ENCODE peak calls at places on chromosome 22, in five cellular contexts. U is stimulated activated CD4-positive, alpha-beta T cell treated with anti-CD3 and anti-CD28 coated beads, Interleukin-12 subunit alpha, Interleukin-12 subunit beta, amount 100 ng/mL, for 48 hours; E is ELR; V is GM19239; I is HEK293T. Y is an unnamed sample.

GRCh38 chr22:25751174-25751581 is 9.2 kb downstream of the MYO18B start:
- DNase-seq in I (no peak), U (no peak), E (no peak), V (no peak), Y (no peak)

GRCh38 chr22:42581762-42582716 is 28.3 kb downstream of the SERHL2 start:
- DNase-seq in V (peak; percentile 67), I (peak; percentile 79), E (peak; percentile 84), U (peak; percentile 78), Y (peak; percentile 75)

GRCh38 chr22:33438273-33438672 is 380.1 kb upstream of the SYN3 start:
- DNase-seq in E (peak; percentile 0), V (no peak), I (no peak), U (no peak), Y (no peak)

GRCh38 chr22:46851941-46852340 is 89.5 kb downstream of the TBC1D22A start:
- DNase-seq in E (no peak), I (no peak), V (no peak), U (no peak), Y (no peak)

GRCh38 chr22:37334461-37334858 is 52.2 kb downstream of the CYTH4 start:
- DNase-seq in E (no peak), I (no peak), V (no peak), U (no peak), Y (no peak)

GRCh38 chr22:25508161-25508560 is 56.3 kb upstream of the GRK3 start:
- DNase-seq in V (no peak), E (no peak), U (no peak), I (no peak), Y (no peak)

GRCh38 chr22:31496735-31497146 is 405 bp downstream of the SFI1 start:
- DNase-seq in E (peak; percentile 55), U (no peak), I (peak; percentile 46), V (no peak), Y (no peak)

GRCh38 chr22:29156507-29156906 is 49.2 kb upstream of the EMID1 start:
- DNase-seq in V (no peak), E (peak; percentile 30), U (no peak), I (no peak), Y (no peak)

GRCh38 chr22:29121124-29121523 is 48.3 kb downstream of the KREMEN1 start:
- DNase-seq in V (no peak), E (no peak), I (no peak), U (no peak), Y (no peak)

GRCh38 chr22:29458551-29458950 is 20.2 kb downstream of the RFPL1 start:
- DNase-seq in I (no peak), V (no peak), E (no peak), U (no peak), Y (no peak)

GRCh38 chr22:20160041-20160440 is 9.2 kb upstream of the CCDC188 start:
- DNase-seq in U (no peak), I (no peak), E (no peak), V (no peak), Y (no peak)

GRCh38 chr22:42892571-42893316 is 35.7 kb upstream of the ARFGAP3 start:
- DNase-seq in U (no peak), I (no peak), E (no peak), V (peak; percentile 36), Y (no peak)

GRCh38 chr22:41979423-41980250 is 10.4 kb downstream of the SEPTIN3 start:
- DNase-seq in I (no peak), U (no peak), V (no peak), E (no peak), Y (no peak)

GRCh38 chr22:28369849-28370248 is 309.8 kb downstream of the TTC28 start:
- DNase-seq in V (no peak), E (no peak), U (no peak), I (no peak), Y (no peak)

GRCh38 chr22:44648085-44648820 is 53.8 kb upstream of the PRR5 start:
- DNase-seq in I (no peak), U (no peak), E (no peak), V (no peak), Y (no peak)

GRCh38 chr22:31789803-31790202 is 36.0 kb downstream of the DEPDC5 start:
- DNase-seq in I (no peak), U (no peak), V (no peak), E (no peak), Y (no peak)

GRCh38 chr22:50329236-50329635 is 2.4 kb upstream of the DENND6B start:
- DNase-seq in U (no peak), V (no peak), I (no peak), E (peak; percentile 83), Y (no peak)

GRCh38 chr22:29473001-29473400 is 7.0 kb upstream of the NEFH start:
- DNase-seq in U (no peak), V (no peak), I (no peak), E (no peak), Y (no peak)

GRCh38 chr22:32985899-32986772 is 72.0 kb downstream of the SYN3 start:
- DNase-seq in U (peak; percentile 67), I (peak; percentile 83), V (peak; percentile 54), E (peak; percentile 73), Y (peak; percentile 33)

GRCh38 chr22:28973352-28973751 is 88.3 kb downstream of the C22orf31 start:
- DNase-seq in E (peak; percentile 24), U (no peak), I (no peak), V (no peak), Y (no peak)

GRCh38 chr22:17213976-17214375 is 5.3 kb downstream of the ADA2 start:
- DNase-seq in U (peak; percentile 39), I (peak; percentile 66), E (peak; percentile 26), V (no peak), Y (no peak)

GRCh38 chr22:17476838-17477237 is 86.5 kb upstream of the SLC25A18 start:
- DNase-seq in E (no peak), I (no peak), U (no peak), V (no peak), Y (no peak)

GRCh38 chr22:29580200-29580810 is 608 bp downstream of the NIPSNAP1 start:
- DNase-seq in I (no peak), V (no peak), U (no peak), E (peak; percentile 10), Y (peak; percentile 30)

GRCh38 chr22:48492371-48493320 is 1335.0 kb downstream of the BRD1 start:
- DNase-seq in E (peak; percentile 54), U (peak; percentile 27), I (peak; percentile 49), V (peak; percentile 89), Y (peak; percentile 71)

GRCh38 chr22:25419247-25420113 is 145.0 kb upstream of the GRK3 start:
- DNase-seq in U (no peak), I (no peak), E (no peak), V (no peak), Y (no peak)

GRCh38 chr22:43796567-43796966 is 15.5 kb downstream of the EFCAB6 start:
- DNase-seq in U (no peak), I (peak; percentile 33), E (peak; percentile 29), V (no peak), Y (no peak)

GRCh38 chr22:22578702-22579424 is 19.8 kb upstream of the PRAME start:
- DNase-seq in E (peak; percentile 23), V (no peak), U (no peak), I (no peak), Y (no peak)

GRCh38 chr22:32708835-32709234 is 92.7 kb upstream of the TIMP3 start:
- DNase-seq in V (no peak), I (no peak), U (no peak), E (peak; percentile 96), Y (no peak)